ENCODE peak calls at places on chromosomes 13 and 19, in ten cellular contexts. S, D, M, P, V, Q, U, Y, L and A are unnamed samples.
A peak's percentile ranks its signal among the peaks of the same experiment; 100 is the strongest.

GRCh38 chr19:32104465-32105235 is 240.8 kb upstream of the ZNF507 start:
- DNase-seq in U (no peak), Y (peak; percentile 9), Q (no peak), S (no peak), P (no peak), M (no peak), V (no peak), D (no peak), L (peak; percentile 51), A (no peak)

GRCh38 chr19:31071157-31071855 is 277.9 kb downstream of the TSHZ3 start:
- DNase-seq in U (no peak), P (no peak), V (no peak), D (no peak), L (no peak), Q (no peak), M (no peak), Y (no peak), S (no peak), A (no peak)

GRCh38 chr19:11982526-11982925 is 17.7 kb downstream of the ZNF763 start:
- DNase-seq in Y (no peak), S (peak; percentile 66), M (no peak), U (no peak), L (no peak), D (no peak), Q (no peak), V (no peak), P (no peak), A (peak; percentile 4)

GRCh38 chr13:67229438-67230242 is 496 bp downstream of the PCDH9 start:
- DNase-seq in S (no peak), Q (peak; percentile 13), V (no peak), L (peak; percentile 13), Y (no peak), D (no peak), M (peak; percentile 35), U (no peak), P (no peak), A (peak; percentile 29)

GRCh38 chr19:55451522-55452380 is 8.7 kb upstream of the SHISA7 start:
- DNase-seq in P (peak; percentile 71), Q (no peak), D (no peak), S (no peak), M (no peak), U (no peak), L (no peak), Y (no peak), V (no peak), A (no peak)

GRCh38 chr19:14113762-14114414 is 3.7 kb downstream of the PRKACA start:
- DNase-seq in L (no peak), S (no peak), Q (no peak), M (peak; percentile 31), P (no peak), Y (no peak), V (no peak), D (peak; percentile 65), U (no peak), A (no peak)

GRCh38 chr13:97978661-97979450 is 25.4 kb downstream of the IPO5 start:
- DNase-seq in U (no peak), L (peak; percentile 22), V (no peak), Q (no peak), M (no peak), D (no peak), S (peak; percentile 16), Y (no peak), P (no peak), A (no peak)

GRCh38 chr13:66558511-66558910 is 671.6 kb downstream of the PCDH9 start:
- DNase-seq in M (peak; percentile 50), V (no peak), S (no peak), D (no peak), U (no peak), Y (no peak), P (no peak), L (peak; percentile 39), Q (no peak), A (no peak)

GRCh38 chr13:27962982-27963381 is 6.1 kb downstream of the CDX2 start:
- DNase-seq in S (no peak), V (no peak), U (no peak), Y (no peak), M (no peak), Q (no peak), P (no peak), L (no peak), D (no peak), A (no peak)

GRCh38 chr13:43805071-43805468 is 18.3 kb upstream of the ENOX1 start:
- DNase-seq in D (no peak), P (peak; percentile 43), U (no peak), S (peak; percentile 92), L (peak; percentile 89), V (no peak), M (no peak), Q (peak; percentile 55), Y (no peak), A (peak; percentile 93)

GRCh38 chr13:94825507-94825906 is 113.2 kb upstream of the SOX21 start:
- DNase-seq in V (peak; percentile 40), S (no peak), Y (no peak), Q (no peak), P (peak; percentile 18), U (no peak), M (no peak), L (peak; percentile 14), D (no peak), A (no peak)

GRCh38 chr13:31797154-31797775 is 57.9 kb downstream of the RXFP2 start:
- DNase-seq in S (no peak), V (no peak), Y (peak; percentile 12), M (no peak), Q (peak; percentile 2), D (no peak), L (peak; percentile 20), U (no peak), P (no peak), A (peak; percentile 17)

GRCh38 chr13:83184819-83185218 is 697.5 kb downstream of the SLITRK1 start:
- DNase-seq in Q (no peak), V (no peak), U (peak; percentile 28), Y (no peak), P (no peak), L (peak; percentile 21), S (peak; percentile 47), M (no peak), D (no peak), A (no peak)

GRCh38 chr13:51906581-51906980 is 44.8 kb downstream of the CCDC70 start:
- DNase-seq in Q (no peak), P (no peak), L (no peak), M (no peak), S (no peak), V (no peak), D (no peak), U (no peak), Y (no peak), A (no peak)

GRCh38 chr19:39497850-39498261 is 891 bp upstream of the DLL3 start:
- DNase-seq in Q (no peak), V (no peak), P (peak; percentile 35), D (no peak), M (peak; percentile 84), S (no peak), L (peak; percentile 14), Y (peak; percentile 6), U (no peak), A (no peak)

GRCh38 chr13:35388456-35388855 is 88.0 kb downstream of the MAB21L1 start:
- DNase-seq in Q (no peak), Y (no peak), M (no peak), V (no peak), S (no peak), D (no peak), U (no peak), P (no peak), L (no peak), A (no peak)

GRCh38 chr19:32012206-32012605 is 333.2 kb upstream of the ZNF507 start:
- DNase-seq in Y (peak; percentile 35), M (no peak), S (no peak), D (no peak), V (no peak), Q (no peak), U (no peak), L (no peak), P (no peak), A (no peak)

GRCh38 chr13:49258097-49258796 is 10.5 kb downstream of the CDADC1 start:
- DNase-seq in Q (no peak), U (no peak), L (no peak), P (no peak), Y (no peak), S (no peak), V (no peak), D (no peak), M (no peak), A (no peak)
- H3K4me3 ChIP-seq in Q (no peak overlapping the region), U (no peak overlapping the region), L (no peak overlapping the region), P (peak overlapping the region; percentile 33), Y (peak overlapping the region; percentile 30), S (no peak overlapping the region), V (peak overlapping the region; percentile 9), D (peak overlapping the region; percentile 44), M (no peak overlapping the region), A (no peak overlapping the region)

DNA sequence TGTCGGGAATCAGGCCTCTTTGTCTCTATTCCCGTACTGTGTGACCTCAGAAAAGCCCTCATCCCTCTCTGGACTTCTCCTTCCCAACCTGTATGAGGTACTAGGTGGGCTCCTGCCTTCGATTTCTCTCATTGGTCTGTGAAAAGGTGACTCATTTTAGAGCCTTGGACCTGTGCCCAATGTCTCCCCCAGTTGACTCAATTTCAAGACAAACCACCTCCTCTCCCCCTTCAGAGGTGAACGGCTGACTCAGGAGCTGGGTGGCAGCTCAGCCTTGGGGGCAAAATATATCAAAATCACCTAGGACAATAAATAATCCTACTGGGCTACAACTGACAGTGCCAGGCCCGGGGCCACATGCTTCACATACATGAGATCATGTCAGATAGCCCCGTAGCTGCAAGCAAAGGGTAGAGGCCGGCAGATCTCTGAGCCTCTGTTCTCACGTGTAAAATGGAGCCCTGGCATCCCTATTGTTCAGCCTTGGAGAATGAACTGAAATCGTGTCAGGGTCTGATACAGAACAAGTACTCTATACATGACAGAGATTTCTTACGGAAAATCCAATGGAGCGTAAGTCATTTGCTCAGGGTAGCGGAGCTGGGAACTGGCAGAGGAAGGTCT is 543 bp downstream of the COQ8B start:
- DNase-seq in U (no peak), L (no peak), Q (peak; percentile 96), S (peak; percentile 90), V (peak; percentile 42), D (no peak), Y (no peak), M (peak; percentile 46), P (no peak), A (peak; percentile 94)
- H3K4me3 ChIP-seq in U (peak overlapping the region; percentile 89), L (peak overlapping the region; percentile 76), Q (peak overlapping the region; percentile 64), S (peak overlapping the region; percentile 96), V (peak overlapping the region; percentile 61), D (peak overlapping the region; percentile 90), Y (peak overlapping the region; percentile 93), M (peak overlapping the region; percentile 70), P (peak overlapping the region; percentile 92), A (peak overlapping the region; percentile 76)

DNA sequence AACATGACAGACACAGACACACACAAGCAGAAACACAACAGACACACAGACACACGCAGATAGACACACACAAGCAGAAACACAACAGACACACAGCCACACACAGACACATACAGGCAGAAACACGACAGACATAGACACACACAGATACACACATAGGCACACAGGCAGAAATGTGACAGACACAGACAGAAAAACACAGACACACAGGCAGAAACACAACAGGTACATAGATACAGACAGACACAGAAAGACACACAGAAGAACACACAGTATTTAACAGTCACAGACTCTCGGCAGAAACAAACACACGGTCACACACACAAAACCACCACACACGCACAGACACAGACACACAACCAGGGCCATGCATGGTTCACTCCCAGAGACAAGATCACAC is 905 bp downstream of the TBXA2R start:
- DNase-seq in U (no peak), P (no peak), Q (no peak), S (no peak), V (no peak), L (no peak), Y (no peak), M (no peak), D (no peak), A (no peak)
- H3K4me3 ChIP-seq in U (peak overlapping the region; percentile 44), P (peak overlapping the region; percentile 65), Q (peak overlapping the region; percentile 40), S (peak overlapping the region; percentile 60), V (peak overlapping the region; percentile 40), L (peak overlapping the region; percentile 64), Y (no peak overlapping the region), M (no peak overlapping the region), D (peak overlapping the region; percentile 59), A (peak overlapping the region; percentile 61)

GRCh38 chr19:48544856-48545750 is 6.9 kb upstream of the SULT2B1 start:
- DNase-seq in V (no peak), Y (no peak), Q (no peak), L (no peak), D (no peak), U (no peak), M (no peak), S (no peak), P (no peak), A (no peak)
- H3K4me3 ChIP-seq in V (no peak overlapping the region), Y (no peak overlapping the region), Q (no peak overlapping the region), L (no peak overlapping the region), D (no peak overlapping the region), U (no peak overlapping the region), M (no peak overlapping the region), S (no peak overlapping the region), P (no peak overlapping the region), A (no peak overlapping the region)